ENCODE peak calls at places on chromosomes 12 and 14, in seven cellular contexts. Z, Q, S, E, U, O and J are unnamed samples.

GRCh38 chr12:442235-442884 is 17.4 kb upstream of the B4GALNT3 start:
- DNase-seq in Z (peak; percentile 74), Q (peak; percentile 69), S (peak; percentile 59), E (no peak), U (peak; percentile 36), O (peak; percentile 88), J (peak; percentile 23)

GRCh38 chr12:102883204-102883799 is 33.7 kb downstream of the PAH start:
- DNase-seq in Z (peak; percentile 61), Q (peak; percentile 77), S (peak; percentile 57), E (no peak), U (peak; percentile 48), O (peak; percentile 82), J (peak; percentile 10)

GRCh38 chr14:95614335-95614734 is 71.9 kb upstream of the TCL1B start:
- DNase-seq in Z (no peak), Q (no peak), S (peak; percentile 3), E (peak; percentile 15), U (no peak), O (no peak), J (no peak)

GRCh38 chr12:60666895-60667294 is 1071.1 kb downstream of the SLC16A7 start:
- DNase-seq in Z (no peak), Q (no peak), S (no peak), E (no peak), U (no peak), O (no peak), J (no peak)

GRCh38 chr14:39435241-39435640 is 3.0 kb upstream of the FBXO33 start:
- DNase-seq in Z (no peak), Q (no peak), S (no peak), E (no peak), U (no peak), O (no peak), J (no peak)

GRCh38 chr14:65258391-65258790 is 154.1 kb upstream of the FUT8 start:
- DNase-seq in Z (no peak), Q (no peak), S (no peak), E (no peak), U (peak; percentile 90), O (no peak), J (peak; percentile 77)

GRCh38 chr12:30003321-30003720 is 219.6 kb upstream of the TMTC1 start:
- DNase-seq in Z (no peak), Q (no peak), S (no peak), E (no peak), U (no peak), O (no peak), J (no peak)

GRCh38 chr12:53428741-53429140 is 5.1 kb downstream of the AMHR2 start:
- DNase-seq in Z (no peak), Q (no peak), S (no peak), E (no peak), U (no peak), O (no peak), J (no peak)

GRCh38 chr12:57215668-57216013 is 953 bp upstream of the NXPH4 start:
- DNase-seq in Z (no peak), Q (no peak), S (no peak), E (no peak), U (no peak), O (peak; percentile 55), J (no peak)

GRCh38 chr14:61178226-61179060 is 102.7 kb downstream of the TMEM30B start:
- DNase-seq in Z (no peak), Q (no peak), S (no peak), E (no peak), U (peak; percentile 85), O (no peak), J (peak; percentile 83)

GRCh38 chr12:107929436-107929835 is 154.9 kb downstream of the ASCL4 start:
- DNase-seq in Z (peak; percentile 71), Q (no peak), S (peak; percentile 62), E (no peak), U (peak; percentile 35), O (no peak), J (peak; percentile 78)

GRCh38 chr12:104825408-104825807 is 132.7 kb downstream of the SLC41A2 start:
- DNase-seq in Z (no peak), Q (peak; percentile 22), S (peak; percentile 69), E (no peak), U (no peak), O (no peak), J (no peak)

GRCh38 chr12:50642755-50643154 is 121.1 kb upstream of the ATF1 start:
- DNase-seq in Z (no peak), Q (no peak), S (no peak), E (no peak), U (no peak), O (no peak), J (no peak)

GRCh38 chr12:13211191-13211858 is 14.8 kb downstream of the EMP1 start:
- DNase-seq in Z (no peak), Q (no peak), S (no peak), E (no peak), U (no peak), O (no peak), J (no peak)

GRCh38 chr12:96201272-96202227 is 7.4 kb downstream of the ELK3 start:
- DNase-seq in Z (no peak), Q (no peak), S (no peak), E (no peak), U (no peak), O (no peak), J (no peak)

GRCh38 chr12:31765931-31766330 is 37.1 kb upstream of the AMN1 start:
- DNase-seq in Z (no peak), Q (no peak), S (no peak), E (no peak), U (no peak), O (no peak), J (no peak)

GRCh38 chr12:31773223-31773750 is 44.5 kb upstream of the AMN1 start:
- DNase-seq in Z (no peak), Q (no peak), S (no peak), E (no peak), U (peak; percentile 88), O (no peak), J (no peak)

GRCh38 chr12:31772685-31773222 is 43.9 kb upstream of the AMN1 start:
- DNase-seq in Z (no peak), Q (no peak), S (no peak), E (no peak), U (peak; percentile 20), O (no peak), J (no peak)

GRCh38 chr12:31772186-31772585 is 43.4 kb upstream of the AMN1 start:
- DNase-seq in Z (no peak), Q (no peak), S (no peak), E (no peak), U (no peak), O (no peak), J (no peak)

DNA sequence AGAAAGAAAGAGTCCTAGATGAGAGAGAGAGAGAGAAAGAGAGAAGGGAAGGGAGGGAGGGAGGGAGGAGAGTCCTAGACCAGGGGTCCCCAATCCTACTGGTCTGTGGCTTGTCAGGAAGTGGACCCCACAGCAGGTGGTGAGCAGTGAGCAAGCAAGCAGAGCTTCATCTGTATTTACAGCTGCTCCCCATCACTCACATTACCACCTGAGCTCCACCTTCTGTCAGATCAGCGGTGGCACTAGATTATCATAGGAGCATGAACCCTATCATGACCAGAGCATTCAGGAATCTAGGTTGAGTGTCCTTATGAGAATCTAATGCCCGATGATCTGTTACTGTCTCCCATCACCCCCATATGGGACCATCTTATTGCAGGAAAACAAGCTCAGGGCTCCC is 39.2 kb upstream of the AMN1 start:
- DNase-seq in Z (no peak), Q (no peak), S (no peak), E (no peak), U (no peak), O (no peak), J (no peak)
- TF ChIP-seq SP1 in Z (no peak), Q (no peak), S (no peak), E (no peak), U (no peak), O (no peak), J (no peak)

GRCh38 chr12:55899035-55899434 is 28.7 kb downstream of the PYM1 start:
- DNase-seq in Z (no peak), Q (no peak), S (peak; percentile 73), E (no peak), U (peak; percentile 35), O (no peak), J (no peak)
- TF ChIP-seq SP1 in Z (no peak), Q (no peak), S (no peak), E (no peak), U (no peak), O (no peak), J (no peak)

DNA sequence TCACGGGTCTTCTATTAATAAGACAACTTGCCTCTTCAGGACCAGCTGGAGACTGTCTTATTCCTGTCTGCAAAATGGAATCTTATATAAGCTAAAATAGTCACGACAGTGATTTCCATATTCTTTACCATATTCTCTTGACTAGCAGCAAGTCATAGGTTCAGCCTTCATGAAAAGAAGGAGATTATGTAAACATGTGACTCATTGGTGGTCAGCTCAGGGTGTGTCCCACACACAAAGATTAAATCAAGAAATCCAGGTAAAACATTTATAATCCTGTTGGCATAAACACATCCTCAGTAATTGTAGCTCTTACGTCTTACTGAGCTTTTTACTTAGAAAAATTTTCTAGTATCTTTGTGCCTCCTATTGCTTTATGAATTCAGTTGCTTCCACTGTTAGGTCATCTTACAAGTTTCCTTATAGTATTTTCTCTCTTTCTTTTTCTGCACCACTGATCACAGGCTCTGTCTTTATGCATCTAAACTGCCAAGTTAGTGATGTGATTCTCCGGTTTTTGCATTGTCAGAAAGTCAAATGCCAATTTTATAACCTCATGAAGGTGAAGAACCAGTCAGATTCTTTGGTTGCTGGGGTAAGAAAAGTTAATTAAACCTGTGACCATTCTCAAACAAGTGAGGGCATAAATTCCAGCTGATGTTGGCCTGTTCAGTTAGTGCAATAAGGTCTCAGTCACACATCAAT is 378.7 kb upstream of the MGAT4C start:
- DNase-seq in Z (no peak), Q (no peak), S (no peak), E (no peak), U (no peak), O (no peak), J (no peak)
- TF ChIP-seq SP1 in Z (no peak), Q (no peak), S (no peak), E (no peak), U (no peak), O (no peak), J (no peak)

GRCh38 chr14:77104393-77104792 is 6.3 kb downstream of the CIPC start:
- DNase-seq in Z (no peak), Q (no peak), S (no peak), E (no peak), U (no peak), O (no peak), J (no peak)

GRCh38 chr14:77106666-77107065 is 8.6 kb downstream of the CIPC start:
- DNase-seq in Z (no peak), Q (no peak), S (no peak), E (no peak), U (no peak), O (no peak), J (no peak)

GRCh38 chr14:77103954-77104353 is 5.9 kb downstream of the CIPC start:
- DNase-seq in Z (no peak), Q (no peak), S (no peak), E (no peak), U (no peak), O (no peak), J (no peak)

GRCh38 chr14:77105118-77105517 is 7.1 kb downstream of the CIPC start:
- DNase-seq in Z (no peak), Q (no peak), S (no peak), E (no peak), U (no peak), O (no peak), J (no peak)

DNA sequence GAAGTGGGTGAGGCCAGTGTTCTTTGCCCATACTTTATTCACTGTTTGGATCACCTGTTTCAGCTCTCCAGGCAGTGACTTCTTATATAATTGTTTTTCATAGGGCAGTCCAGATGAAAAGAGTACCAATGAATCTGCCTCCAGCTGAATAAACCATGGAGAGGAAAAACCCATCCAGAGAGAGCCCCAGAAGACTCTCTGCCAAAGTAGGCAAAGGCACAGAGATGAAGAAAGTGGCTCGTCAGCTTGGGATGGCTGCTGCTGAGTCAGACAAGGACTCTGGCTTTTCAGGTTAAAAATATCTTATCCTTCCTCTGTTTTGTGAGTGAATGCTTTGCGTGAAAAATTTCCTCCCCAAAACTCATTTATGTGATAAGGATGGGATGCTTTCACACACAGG is 7.5 kb downstream of the CIPC start:
- DNase-seq in Z (no peak), Q (no peak), S (no peak), E (no peak), U (no peak), O (no peak), J (no peak)
- TF ChIP-seq SP1 in Z (no peak), Q (no peak), S (no peak), E (no peak), U (no peak), O (no peak), J (no peak)